ENCODE peak calls at places on chromosomes 4 and X, in four cellular contexts. N, Q, F and R are unnamed samples.

GRCh38 chrX:110003167-110004156 is 548 bp downstream of the TMEM164 start:
- DNase-seq in F (no peak), Q (peak; percentile 13), N (no peak), R (peak; percentile 38)

GRCh38 chr4:142567620-142568451 is 278.3 kb downstream of the INPP4B start:
- DNase-seq in Q (no peak), F (no peak), N (peak; percentile 31), R (no peak)

GRCh38 chr4:72564184-72564583 is 4.8 kb downstream of the ADAMTS3 start:
- DNase-seq in F (no peak), Q (no peak), N (no peak), R (no peak)

GRCh38 chr4:111066887-111067286 is 444.0 kb upstream of the PITX2 start:
- DNase-seq in N (no peak), Q (no peak), F (no peak), R (no peak)

GRCh38 chr4:101037938-101038413 is 309.4 kb downstream of the PPP3CA start:
- DNase-seq in Q (no peak), F (no peak), N (no peak), R (no peak)

GRCh38 chr4:94446386-94446785 is 5.4 kb upstream of the PDLIM5 start:
- DNase-seq in F (no peak), Q (no peak), N (no peak), R (no peak)

GRCh38 chr4:93502991-93503390 is 325.6 kb upstream of the ATOH1 start:
- DNase-seq in Q (no peak), F (no peak), N (no peak), R (no peak)

GRCh38 chr4:68717999-68718398 is 47.5 kb upstream of the UGT2B15 start:
- DNase-seq in N (no peak), F (no peak), Q (no peak), R (no peak)

GRCh38 chrX:23668335-23668734 is 1.0 kb downstream of the PRDX4 start:
- DNase-seq in Q (no peak), F (no peak), N (peak; percentile 24), R (peak; percentile 11)

GRCh38 chr4:89242864-89243740 is 64.5 kb downstream of the GPRIN3 start:
- DNase-seq in N (no peak), F (no peak), Q (no peak), R (no peak)

GRCh38 chr4:179196511-179196910 is 1754.3 kb upstream of the AGA start:
- DNase-seq in Q (no peak), F (no peak), N (no peak), R (no peak)

GRCh38 chr4:91448668-91449330 is 855.0 kb upstream of the GRID2 start:
- DNase-seq in N (no peak), Q (no peak), F (no peak), R (no peak)

GRCh38 chr4:120829113-120829831 is 93.3 kb downstream of the PRDM5 start:
- DNase-seq in F (no peak), N (no peak), Q (no peak), R (peak; percentile 31)

GRCh38 chrX:13898084-13898483 is 81.2 kb upstream of the GPM6B start:
- DNase-seq in N (peak; percentile 13), Q (peak; percentile 10), F (no peak), R (peak; percentile 11)

GRCh38 chr4:99507762-99508161 is 3.1 kb upstream of the C4orf17 start:
- DNase-seq in N (no peak), Q (no peak), F (no peak), R (no peak)

GRCh38 chr4:123587983-123588494 is 191.4 kb downstream of the SPRY1 start:
- DNase-seq in N (no peak), Q (no peak), F (no peak), R (peak; percentile 52)

GRCh38 chrX:150052226-150052625 is 113.9 kb upstream of the EOLA2 start:
- DNase-seq in F (no peak), N (no peak), Q (no peak), R (no peak)

GRCh38 chr4:93828332-93828829 is at the start of gene ATOH1:
- DNase-seq in F (peak; percentile 84), N (no peak), Q (peak; percentile 13), R (peak; percentile 76)

GRCh38 chr4:146153964-146154536 is 21.5 kb upstream of the LSM6 start:
- DNase-seq in F (no peak), Q (no peak), N (no peak), R (no peak)

GRCh38 chr4:159150380-159150779 is 47.5 kb downstream of the RAPGEF2 start:
- DNase-seq in F (no peak), N (no peak), Q (no peak), R (no peak)

GRCh38 chrX:139192386-139192961 is 338.1 kb upstream of the F9 start:
- DNase-seq in N (no peak), Q (no peak), F (no peak), R (no peak)

GRCh38 chr4:71231753-71232420 is 106.9 kb upstream of the SLC4A4 start:
- DNase-seq in Q (no peak), N (no peak), F (no peak), R (no peak)

GRCh38 chr4:5890063-5890727 is 2.7 kb downstream of the CRMP1 start:
- DNase-seq in F (peak; percentile 87), Q (no peak), N (no peak), R (peak; percentile 89)

GRCh38 chr4:88610771-88611170 is 18.5 kb downstream of the HERC3 start:
- DNase-seq in F (no peak), Q (no peak), N (no peak), R (no peak)

GRCh38 chrX:28010875-28011274 is 29.6 kb upstream of the DCAF8L1 start:
- DNase-seq in F (no peak), Q (no peak), N (no peak), R (no peak)

GRCh38 chr4:164169591-164169990 is 584.3 kb upstream of the SMIM31 start:
- DNase-seq in N (no peak), Q (no peak), F (no peak), R (no peak)

GRCh38 chrX:40809210-40809609 is 73.9 kb upstream of the MED14 start:
- DNase-seq in F (no peak), Q (no peak), N (no peak), R (no peak)

GRCh38 chrX:37302569-37302968 is 46.6 kb upstream of the PRRG1 start:
- DNase-seq in N (no peak), F (no peak), Q (peak; percentile 9), R (no peak)

GRCh38 chr4:78774395-78774794 is 1.8 kb upstream of the BMP2K start:
- DNase-seq in F (no peak), Q (no peak), N (no peak), R (no peak)

GRCh38 chr4:161486454-161486853 is 677.3 kb downstream of the FSTL5 start:
- DNase-seq in Q (no peak), N (no peak), F (no peak), R (no peak)

DNA sequence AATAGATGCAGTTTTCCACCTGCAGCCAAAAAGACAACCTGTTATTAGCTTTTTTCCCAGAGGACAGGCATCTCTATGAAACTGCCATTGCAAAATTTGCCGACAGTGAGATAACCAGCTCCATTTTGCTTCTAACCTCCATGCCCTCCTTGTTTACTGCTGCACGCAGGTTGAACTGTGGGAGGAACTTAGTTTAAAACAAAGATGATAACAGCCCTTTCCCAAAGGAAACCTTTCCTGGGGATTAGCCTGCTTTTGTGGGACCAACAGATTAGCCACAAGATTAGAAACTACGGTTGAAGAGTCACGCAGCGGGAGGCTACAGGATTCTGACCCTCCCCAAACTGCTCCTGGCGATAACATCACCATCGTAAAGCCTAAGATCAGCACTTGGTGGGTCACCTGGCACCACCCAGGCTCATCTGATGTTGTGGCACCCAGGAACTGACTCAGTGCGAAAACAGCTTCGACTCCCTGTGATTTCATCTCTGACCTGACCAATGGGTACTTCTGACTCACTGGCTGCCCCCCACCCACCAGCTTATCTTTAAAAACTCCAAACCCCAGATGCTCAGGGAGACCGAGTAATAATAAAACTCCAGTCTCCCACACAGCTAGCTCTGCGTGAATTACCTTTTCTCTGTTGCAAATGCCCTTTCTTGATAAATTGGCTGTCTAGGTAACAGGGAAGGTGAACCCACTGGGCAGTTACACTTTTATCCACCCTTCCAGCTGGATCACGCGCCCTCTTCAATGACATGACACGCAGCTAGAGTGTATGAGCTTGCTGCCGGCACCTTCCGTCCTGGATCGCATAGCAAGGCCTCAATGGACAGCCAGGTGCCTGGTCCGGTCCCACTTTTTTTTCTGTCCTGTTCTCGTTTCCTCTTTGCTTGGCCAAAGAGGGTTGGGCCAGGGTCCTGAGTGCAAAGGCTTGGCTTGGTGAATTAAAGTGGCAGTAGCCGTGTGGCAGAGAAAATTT is 27.2 kb downstream of the NOP14 start:
- DNase-seq in N (peak; percentile 57), F (no peak), Q (peak; percentile 64), R (no peak)
- TF ChIP-seq NRF1 in N (no peak), F (no peak), Q (no peak), R (no peak)

DNA sequence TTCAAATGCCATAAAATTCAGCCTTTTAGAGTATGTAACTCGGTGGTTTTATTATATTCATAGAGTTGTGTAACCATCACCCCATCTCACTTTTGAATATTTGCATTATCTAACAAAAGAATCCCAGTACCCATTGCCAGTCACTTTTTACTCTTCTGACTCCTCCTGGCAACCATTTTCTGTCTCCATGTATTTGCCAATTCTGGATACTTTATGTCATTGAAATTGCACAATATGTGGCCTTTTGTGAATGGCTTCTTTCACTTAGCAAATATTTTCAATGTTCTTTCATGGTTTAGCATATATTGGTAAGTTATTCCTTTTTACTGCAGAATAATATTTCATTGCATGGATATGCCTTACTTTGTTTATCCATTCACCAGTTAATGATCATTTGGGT is 79.9 kb downstream of the SLIT2 start:
- DNase-seq in F (no peak), Q (no peak), N (no peak), R (no peak)
- TF ChIP-seq CHD2 in F (no peak), Q (no peak), N (no peak), R (no peak)

DNA sequence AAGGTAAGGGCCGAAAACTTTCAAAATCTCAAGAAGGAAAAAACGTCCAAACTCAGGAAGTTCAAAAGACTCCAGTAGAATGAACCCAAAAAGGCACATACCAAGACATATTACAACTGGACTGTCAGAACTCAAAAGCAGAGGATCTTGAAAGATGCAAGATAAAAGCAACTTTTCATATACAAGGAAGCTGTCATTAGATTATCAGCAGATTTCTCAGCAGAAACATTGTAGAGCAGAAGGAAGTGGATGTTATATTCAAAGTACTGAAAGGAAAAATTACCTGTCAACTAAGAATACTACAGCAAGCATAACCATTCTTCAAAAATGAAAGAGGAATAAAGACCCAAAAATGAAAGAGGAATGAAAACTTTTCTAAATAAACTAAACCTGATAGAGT is 224.9 kb downstream of the FAT4 start:
- DNase-seq in Q (no peak), F (no peak), N (no peak), R (no peak)
- TF ChIP-seq NRF1 in Q (no peak), F (no peak), N (no peak), R (no peak)

GRCh38 chr4:1359976-1360375 is 13.0 kb downstream of the UVSSA start:
- DNase-seq in F (no peak), Q (no peak), N (no peak), R (no peak)
- TF ChIP-seq CHD2 in F (no peak), Q (no peak), N (no peak), R (no peak)